ENCODE peak calls at places on chromosomes 7 and 10, in six cellular contexts. One of them, this sample, is unnamed.

GRCh38 chr10:118498623-118499022 is 96.8 kb downstream of the PRLHR start:
- DNase-seq in H54: no peak
- DNase-seq in heart left ventricle: no peak
- DNase-seq in A549: peak
- DNase-seq in HCT116: no peak
- DNase-seq in tibial nerve: no peak
- DNase-seq in this sample: no peak

GRCh38 chr7:1859266-1860035 is 189.4 kb downstream of the ELFN1 start:
- DNase-seq in H54: no peak
- DNase-seq in heart left ventricle: peak
- DNase-seq in A549: no peak
- DNase-seq in HCT116: no peak
- DNase-seq in tibial nerve: no peak
- DNase-seq in this sample: no peak

GRCh38 chr7:94874036-94874745 is 33.2 kb upstream of the PPP1R9A start:
- DNase-seq in H54: no peak
- DNase-seq in heart left ventricle: no peak
- DNase-seq in A549: no peak
- DNase-seq in HCT116: no peak
- DNase-seq in tibial nerve: no peak
- DNase-seq in this sample: no peak

GRCh38 chr7:29243777-29244655 is 49.4 kb downstream of the CHN2 start:
- DNase-seq in H54: no peak
- DNase-seq in heart left ventricle: no peak
- DNase-seq in A549: peak
- DNase-seq in HCT116: peak
- DNase-seq in tibial nerve: no peak
- DNase-seq in this sample: no peak

GRCh38 chr7:39394105-39394504 is 172.1 kb upstream of the YAE1 start:
- DNase-seq in H54: no peak
- DNase-seq in heart left ventricle: no peak
- DNase-seq in A549: no peak
- DNase-seq in HCT116: no peak
- DNase-seq in tibial nerve: no peak
- DNase-seq in this sample: no peak

GRCh38 chr7:34389332-34390078 is 268.5 kb upstream of the NPSR1 start:
- DNase-seq in H54: no peak
- DNase-seq in heart left ventricle: no peak
- DNase-seq in A549: no peak
- DNase-seq in HCT116: no peak
- DNase-seq in tibial nerve: no peak
- DNase-seq in this sample: no peak

GRCh38 chr10:4775808-4776207 is 50.2 kb upstream of the AKR1E2 start:
- DNase-seq in H54: no peak
- DNase-seq in heart left ventricle: no peak
- DNase-seq in A549: peak
- DNase-seq in HCT116: no peak
- DNase-seq in tibial nerve: no peak
- DNase-seq in this sample: no peak

GRCh38 chr10:36019749-36020148 is 377.7 kb upstream of the FZD8 start:
- DNase-seq in H54: no peak
- DNase-seq in heart left ventricle: no peak
- DNase-seq in A549: no peak
- DNase-seq in HCT116: no peak
- DNase-seq in tibial nerve: no peak
- DNase-seq in this sample: no peak

GRCh38 chr7:43137811-43138210 is 25.4 kb downstream of the HECW1 start:
- DNase-seq in H54: no peak
- DNase-seq in heart left ventricle: no peak
- DNase-seq in A549: no peak
- DNase-seq in HCT116: no peak
- DNase-seq in tibial nerve: no peak
- DNase-seq in this sample: no peak

GRCh38 chr7:102916881-102917280 is 4.1 kb downstream of the LRRC17 start:
- DNase-seq in H54: no peak
- DNase-seq in heart left ventricle: no peak
- DNase-seq in A549: no peak
- DNase-seq in HCT116: no peak
- DNase-seq in tibial nerve: no peak
- DNase-seq in this sample: no peak

GRCh38 chr10:34172936-34173533 is 642.1 kb downstream of the PARD3 start:
- DNase-seq in H54: no peak
- DNase-seq in heart left ventricle: no peak
- DNase-seq in A549: no peak
- DNase-seq in HCT116: no peak
- DNase-seq in tibial nerve: no peak
- DNase-seq in this sample: no peak

DNA sequence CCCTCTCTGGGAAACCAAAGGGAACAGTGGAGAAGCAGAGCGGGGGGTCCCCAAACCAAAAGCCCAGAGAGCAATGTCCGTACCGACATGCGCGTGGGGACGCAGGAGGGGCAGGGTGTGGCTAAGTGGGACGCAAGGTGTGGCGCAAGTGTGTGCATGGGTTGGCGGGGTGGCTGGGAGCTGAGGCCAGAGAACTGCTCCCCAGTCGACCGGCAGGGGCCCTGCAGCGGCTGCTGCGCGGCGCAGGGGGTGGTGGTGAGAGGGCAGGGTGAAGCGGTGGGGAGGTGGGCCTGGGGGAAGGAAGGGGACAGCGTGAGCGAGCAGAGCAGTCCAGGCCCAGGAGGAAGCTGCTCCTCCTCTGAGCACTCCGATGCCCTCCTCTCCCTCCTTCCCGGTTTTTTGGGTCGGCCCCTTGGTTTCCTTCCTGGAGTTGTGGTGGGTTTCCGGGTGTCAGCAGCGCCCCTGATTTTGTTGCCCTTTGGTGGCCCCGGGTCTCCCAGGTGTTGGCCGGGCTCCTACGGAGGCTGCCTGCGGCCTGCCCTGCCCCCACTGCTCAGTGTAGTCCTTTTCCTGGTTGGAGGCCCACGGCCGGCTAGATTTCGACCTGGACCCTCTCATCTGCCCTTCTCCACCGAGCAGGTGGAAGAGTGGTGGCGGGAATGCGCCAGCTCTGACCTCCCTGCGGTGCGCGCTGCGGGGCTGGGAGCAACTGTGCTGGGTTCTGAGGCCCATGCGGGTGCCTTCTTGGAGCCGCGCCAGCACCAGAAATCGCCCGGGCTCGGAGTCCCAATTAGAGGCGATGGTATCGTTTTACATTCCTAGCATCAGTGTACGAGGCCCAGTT is 40.5 kb upstream of the COMTD1 start:
- DNase-seq in H54: no peak
- DNase-seq in heart left ventricle: no peak
- DNase-seq in A549: no peak
- DNase-seq in HCT116: no peak
- DNase-seq in tibial nerve: no peak
- DNase-seq in this sample: peak
- TF ChIP-seq POLR2A in H54: no peak
- TF ChIP-seq POLR2A in heart left ventricle: no peak
- TF ChIP-seq POLR2A in A549: no peak
- TF ChIP-seq POLR2A in HCT116: peak
- TF ChIP-seq POLR2A in tibial nerve: no peak
- TF ChIP-seq POLR2A in this sample: no peak

GRCh38 chr10:100007239-100008141 is 2.3 kb downstream of the DNMBP start:
- DNase-seq in H54: no peak
- DNase-seq in heart left ventricle: no peak
- DNase-seq in A549: no peak
- DNase-seq in HCT116: no peak
- DNase-seq in tibial nerve: no peak
- DNase-seq in this sample: no peak
- TF ChIP-seq POLR2A in H54: no peak
- TF ChIP-seq POLR2A in heart left ventricle: no peak
- TF ChIP-seq POLR2A in A549: no peak
- TF ChIP-seq POLR2A in HCT116: no peak
- TF ChIP-seq POLR2A in tibial nerve: no peak
- TF ChIP-seq POLR2A in this sample: no peak

DNA sequence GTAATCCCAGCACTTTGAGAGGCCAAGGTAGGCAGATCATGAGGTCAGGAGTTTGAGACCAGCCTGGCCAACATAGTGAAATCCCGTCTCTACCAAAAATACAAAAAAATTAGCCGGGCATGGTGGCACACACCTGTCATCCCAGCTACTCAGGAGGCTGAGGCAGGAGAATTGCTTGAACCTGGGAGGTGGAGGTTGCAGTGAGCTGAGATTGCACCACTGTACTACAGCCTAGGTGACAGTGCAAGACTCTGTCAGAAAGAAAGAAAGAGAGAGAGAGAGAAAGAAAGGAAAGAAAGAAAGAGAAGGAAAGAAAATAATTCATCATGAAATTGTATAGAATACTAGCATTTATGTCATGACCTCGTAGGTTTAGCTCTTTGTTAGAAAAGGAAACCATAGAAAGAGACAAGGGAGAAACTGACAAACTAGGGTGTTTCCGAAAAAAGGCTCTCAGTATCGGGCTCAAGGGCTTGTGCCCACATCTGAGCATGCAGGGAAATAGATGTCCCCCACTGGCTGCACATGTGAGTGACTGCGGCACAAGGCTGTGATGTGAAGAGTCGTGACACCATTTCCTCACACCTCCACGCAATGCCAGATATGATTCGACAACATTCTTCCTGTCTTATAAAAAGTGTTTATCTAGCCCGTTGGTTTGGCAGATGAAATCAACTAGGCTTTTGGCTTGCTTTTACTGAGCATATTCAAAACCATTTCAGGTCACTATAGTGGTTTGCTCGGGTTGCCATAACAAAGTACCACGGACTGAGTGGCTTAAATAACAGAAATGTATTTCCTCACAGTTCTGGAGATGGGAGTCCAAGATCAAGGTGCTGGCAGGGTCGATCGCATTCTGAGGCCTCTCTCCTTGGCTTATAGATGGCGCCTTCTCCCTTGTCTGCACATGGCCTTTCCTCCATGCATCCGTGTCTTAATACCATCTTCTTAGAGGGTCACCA is 2.0 kb downstream of the SRGN start:
- DNase-seq in H54: no peak
- DNase-seq in heart left ventricle: no peak
- DNase-seq in A549: no peak
- DNase-seq in HCT116: no peak
- DNase-seq in tibial nerve: no peak
- DNase-seq in this sample: no peak
- TF ChIP-seq POLR2A in H54: no peak
- TF ChIP-seq POLR2A in heart left ventricle: no peak
- TF ChIP-seq POLR2A in A549: no peak
- TF ChIP-seq POLR2A in HCT116: no peak
- TF ChIP-seq POLR2A in tibial nerve: no peak
- TF ChIP-seq POLR2A in this sample: no peak

GRCh38 chr10:96170212-96170611 is 40.1 kb downstream of the ZNF518A start:
- DNase-seq in H54: no peak
- DNase-seq in heart left ventricle: no peak
- DNase-seq in A549: no peak
- DNase-seq in HCT116: no peak
- DNase-seq in tibial nerve: no peak
- DNase-seq in this sample: no peak

GRCh38 chr10:96168546-96168945 is 38.4 kb downstream of the ZNF518A start:
- DNase-seq in H54: no peak
- DNase-seq in heart left ventricle: no peak
- DNase-seq in A549: peak
- DNase-seq in HCT116: no peak
- DNase-seq in tibial nerve: no peak
- DNase-seq in this sample: no peak

GRCh38 chr10:96165726-96166125 is 35.6 kb downstream of the ZNF518A start:
- DNase-seq in H54: no peak
- DNase-seq in heart left ventricle: no peak
- DNase-seq in A549: no peak
- DNase-seq in HCT116: no peak
- DNase-seq in tibial nerve: no peak
- DNase-seq in this sample: no peak
- TF ChIP-seq POLR2A in H54: no peak
- TF ChIP-seq POLR2A in heart left ventricle: no peak
- TF ChIP-seq POLR2A in A549: no peak
- TF ChIP-seq POLR2A in HCT116: no peak
- TF ChIP-seq POLR2A in tibial nerve: no peak
- TF ChIP-seq POLR2A in this sample: no peak

DNA sequence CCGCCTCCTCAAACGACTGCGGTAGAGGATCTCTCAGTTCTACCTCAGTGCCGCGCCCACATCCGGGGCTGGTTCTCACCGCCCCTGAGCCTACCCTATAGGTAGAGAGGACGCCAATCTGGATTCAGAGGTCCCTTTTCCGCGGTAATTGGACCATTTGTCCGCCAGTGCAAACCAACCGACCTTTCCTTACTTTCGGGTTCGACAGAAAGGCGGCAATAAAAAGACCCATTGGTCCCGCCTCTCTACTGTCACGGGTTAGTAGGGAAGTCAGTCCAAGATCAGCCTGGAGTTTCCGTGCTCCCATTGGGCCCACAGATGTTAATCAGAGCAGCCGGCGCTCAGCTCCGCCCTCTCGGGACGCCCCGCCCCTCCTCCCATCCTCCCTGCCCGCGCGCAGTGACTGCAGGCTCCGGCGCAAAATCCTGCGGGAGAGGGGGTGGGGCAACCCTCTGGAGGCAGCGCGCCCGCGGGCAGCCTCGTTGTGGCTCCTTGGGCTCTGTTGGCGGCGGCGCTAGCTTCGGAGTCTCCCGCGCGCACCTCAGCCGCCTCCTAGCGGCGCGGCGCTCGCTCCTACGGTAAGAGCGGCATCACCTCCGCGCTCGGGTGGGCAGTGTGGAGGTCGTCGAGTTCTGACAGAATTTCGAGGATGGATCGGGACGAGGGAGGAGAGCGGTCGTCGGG is at the start of the genes PHTF2 and TMEM60:
- DNase-seq in H54: peak
- DNase-seq in heart left ventricle: peak
- DNase-seq in A549: peak
- DNase-seq in HCT116: peak
- DNase-seq in tibial nerve: peak
- DNase-seq in this sample: peak
- TF ChIP-seq POLR2A in H54: peak
- TF ChIP-seq POLR2A in heart left ventricle: no peak
- TF ChIP-seq POLR2A in A549: peak
- TF ChIP-seq POLR2A in HCT116: peak
- TF ChIP-seq POLR2A in tibial nerve: peak
- TF ChIP-seq POLR2A in this sample: no peak

DNA sequence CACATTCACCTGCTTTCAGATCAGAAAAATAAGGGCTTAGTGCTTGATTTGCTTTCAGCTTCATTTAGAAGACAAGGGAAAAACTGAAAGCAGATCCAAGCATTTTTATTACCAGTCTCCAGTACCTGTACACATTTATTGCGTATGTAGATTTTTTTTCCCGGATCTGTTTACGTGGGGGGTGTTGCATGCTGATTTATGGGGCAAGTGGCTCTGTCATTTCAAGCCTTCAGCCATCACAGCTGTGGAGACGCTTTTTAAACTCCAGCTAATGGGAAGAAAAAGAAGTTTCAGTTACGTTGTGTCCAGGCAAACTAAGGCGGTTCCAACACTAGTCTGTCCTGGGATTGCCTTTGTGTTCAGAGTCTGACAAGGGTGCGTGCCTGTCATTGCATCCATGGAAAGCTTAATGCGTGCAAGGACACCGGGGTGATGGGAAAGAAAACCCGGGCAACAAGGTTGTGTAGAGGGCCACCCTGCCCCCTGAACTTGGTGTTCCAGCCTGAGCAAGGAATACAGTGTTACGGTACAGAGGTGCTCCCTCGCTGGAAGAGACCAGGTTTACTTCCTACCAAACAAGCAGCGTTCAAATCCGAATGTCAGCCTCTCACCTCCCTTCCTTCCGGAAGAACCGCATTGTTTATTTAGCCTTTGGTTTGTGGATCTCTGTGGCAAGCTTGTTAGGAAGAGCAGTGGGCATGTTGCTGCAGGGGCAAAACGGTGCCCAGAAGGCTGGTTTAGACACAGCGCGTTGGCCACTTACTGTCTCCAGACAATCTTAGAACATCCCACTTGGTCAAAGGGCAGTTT is 128.2 kb downstream of the FGFR2 start:
- DNase-seq in H54: no peak
- DNase-seq in heart left ventricle: no peak
- DNase-seq in A549: no peak
- DNase-seq in HCT116: no peak
- DNase-seq in tibial nerve: no peak
- DNase-seq in this sample: peak
- TF ChIP-seq POLR2A in H54: no peak
- TF ChIP-seq POLR2A in heart left ventricle: no peak
- TF ChIP-seq POLR2A in A549: no peak
- TF ChIP-seq POLR2A in HCT116: no peak
- TF ChIP-seq POLR2A in tibial nerve: no peak
- TF ChIP-seq POLR2A in this sample: no peak